ENCODE peak calls at places on chromosomes 3 and 15, in six cellular contexts. One of them, this sample, is unnamed.
A peak's percentile ranks its signal among the peaks of the same experiment; 100 is the strongest.

GRCh38 chr15:24857094-24857437 is 97.7 kb upstream of the SNRPN start:
- DNase-seq in mesenchymal stem cell: peak; percentile 47
- DNase-seq in H9: no peak
- DNase-seq in IMR-90: peak; percentile 15
- DNase-seq in mesendoderm: peak; percentile 29
- DNase-seq in neuronal stem cell: no peak
- DNase-seq in this sample: no peak

GRCh38 chr3:123412811-123413588 is 35.9 kb downstream of the ADCY5 start:
- DNase-seq in mesenchymal stem cell: no peak
- DNase-seq in H9: no peak
- DNase-seq in IMR-90: no peak
- DNase-seq in mesendoderm: no peak
- DNase-seq in neuronal stem cell: no peak
- DNase-seq in this sample: no peak

GRCh38 chr15:91104111-91104510 is 4.1 kb downstream of the SV2B start:
- DNase-seq in mesenchymal stem cell: no peak
- DNase-seq in H9: no peak
- DNase-seq in IMR-90: no peak
- DNase-seq in mesendoderm: no peak
- DNase-seq in neuronal stem cell: no peak
- DNase-seq in this sample: no peak

GRCh38 chr3:51998774-51999173 is 3.1 kb upstream of the RPL29 start:
- DNase-seq in mesenchymal stem cell: no peak
- DNase-seq in H9: no peak
- DNase-seq in IMR-90: no peak
- DNase-seq in mesendoderm: no peak
- DNase-seq in neuronal stem cell: no peak
- DNase-seq in this sample: no peak

GRCh38 chr3:3799173-3800075 is at the start of gene LRRN1:
- DNase-seq in mesenchymal stem cell: no peak
- DNase-seq in H9: peak; percentile 94
- DNase-seq in IMR-90: no peak
- DNase-seq in mesendoderm: peak; percentile 91
- DNase-seq in neuronal stem cell: peak; percentile 90
- DNase-seq in this sample: peak; percentile 88

GRCh38 chr3:121520510-121520909 is 25.3 kb downstream of the POLQ start:
- DNase-seq in mesenchymal stem cell: no peak
- DNase-seq in H9: no peak
- DNase-seq in IMR-90: no peak
- DNase-seq in mesendoderm: no peak
- DNase-seq in neuronal stem cell: no peak
- DNase-seq in this sample: no peak

GRCh38 chr3:17356581-17356980 is 385.9 kb downstream of the TBC1D5 start:
- DNase-seq in mesenchymal stem cell: no peak
- DNase-seq in H9: no peak
- DNase-seq in IMR-90: no peak
- DNase-seq in mesendoderm: peak; percentile 28
- DNase-seq in neuronal stem cell: no peak
- DNase-seq in this sample: no peak

GRCh38 chr3:129413687-129414506 is 14.5 kb downstream of the EFCAB12 start:
- DNase-seq in mesenchymal stem cell: peak; percentile 98
- DNase-seq in H9: no peak
- DNase-seq in IMR-90: peak; percentile 99
- DNase-seq in mesendoderm: no peak
- DNase-seq in neuronal stem cell: no peak
- DNase-seq in this sample: no peak

GRCh38 chr3:55198554-55198953 is 270.7 kb upstream of the LRTM1 start:
- DNase-seq in mesenchymal stem cell: peak; percentile 95
- DNase-seq in H9: no peak
- DNase-seq in IMR-90: peak; percentile 99
- DNase-seq in mesendoderm: peak; percentile 28
- DNase-seq in neuronal stem cell: no peak
- DNase-seq in this sample: no peak

GRCh38 chr3:8963137-8963853 is at the start of gene RAD18:
- DNase-seq in mesenchymal stem cell: peak; percentile 92
- DNase-seq in H9: peak; percentile 93
- DNase-seq in IMR-90: peak; percentile 89
- DNase-seq in mesendoderm: peak; percentile 95
- DNase-seq in neuronal stem cell: peak; percentile 89
- DNase-seq in this sample: peak; percentile 83

GRCh38 chr3:52547143-52547542 is 10.7 kb downstream of the UQCC5 start:
- DNase-seq in mesenchymal stem cell: no peak
- DNase-seq in H9: no peak
- DNase-seq in IMR-90: no peak
- DNase-seq in mesendoderm: no peak
- DNase-seq in neuronal stem cell: no peak
- DNase-seq in this sample: no peak

GRCh38 chr15:58952751-58953150 is 19.3 kb upstream of the SLTM start:
- DNase-seq in mesenchymal stem cell: no peak
- DNase-seq in H9: no peak
- DNase-seq in IMR-90: peak; percentile 52
- DNase-seq in mesendoderm: no peak
- DNase-seq in neuronal stem cell: no peak
- DNase-seq in this sample: no peak

GRCh38 chr3:107942244-107942643 is 148.6 kb downstream of the CD47 start:
- DNase-seq in mesenchymal stem cell: no peak
- DNase-seq in H9: no peak
- DNase-seq in IMR-90: peak; percentile 13
- DNase-seq in mesendoderm: no peak
- DNase-seq in neuronal stem cell: no peak
- DNase-seq in this sample: no peak

GRCh38 chr3:6679510-6679909 is 181.4 kb upstream of the GRM7 start:
- DNase-seq in mesenchymal stem cell: no peak
- DNase-seq in H9: no peak
- DNase-seq in IMR-90: no peak
- DNase-seq in mesendoderm: peak; percentile 3
- DNase-seq in neuronal stem cell: no peak
- DNase-seq in this sample: no peak

GRCh38 chr15:59147666-59148065 is 42.7 kb downstream of the CCNB2 start:
- DNase-seq in mesenchymal stem cell: no peak
- DNase-seq in H9: no peak
- DNase-seq in IMR-90: no peak
- DNase-seq in mesendoderm: no peak
- DNase-seq in neuronal stem cell: no peak
- DNase-seq in this sample: no peak

GRCh38 chr15:29044506-29044905 is 158.7 kb downstream of the APBA2 start:
- DNase-seq in mesenchymal stem cell: peak; percentile 31
- DNase-seq in H9: no peak
- DNase-seq in IMR-90: peak; percentile 51
- DNase-seq in mesendoderm: no peak
- DNase-seq in neuronal stem cell: no peak
- DNase-seq in this sample: no peak

GRCh38 chr3:127588675-127589577 is 1.6 kb downstream of the TPRA1 start:
- DNase-seq in mesenchymal stem cell: peak; percentile 87
- DNase-seq in H9: peak; percentile 42
- DNase-seq in IMR-90: peak; percentile 72
- DNase-seq in mesendoderm: no peak
- DNase-seq in neuronal stem cell: no peak
- DNase-seq in this sample: no peak

GRCh38 chr15:58221591-58222241 is 83.5 kb downstream of the AQP9 start:
- DNase-seq in mesenchymal stem cell: peak; percentile 30
- DNase-seq in H9: peak; percentile 55
- DNase-seq in IMR-90: peak; percentile 21
- DNase-seq in mesendoderm: peak; percentile 52
- DNase-seq in neuronal stem cell: no peak
- DNase-seq in this sample: peak; percentile 61

GRCh38 chr3:188602620-188603019 is 448.7 kb downstream of the LPP start:
- DNase-seq in mesenchymal stem cell: no peak
- DNase-seq in H9: no peak
- DNase-seq in IMR-90: no peak
- DNase-seq in mesendoderm: no peak
- DNase-seq in neuronal stem cell: no peak
- DNase-seq in this sample: no peak

GRCh38 chr3:150114873-150115570 is 144.3 kb upstream of the PFN2 start:
- DNase-seq in mesenchymal stem cell: peak; percentile 59
- DNase-seq in H9: no peak
- DNase-seq in IMR-90: peak; percentile 79
- DNase-seq in mesendoderm: no peak
- DNase-seq in neuronal stem cell: no peak
- DNase-seq in this sample: no peak

GRCh38 chr3:150114273-150114672 is 143.6 kb upstream of the PFN2 start:
- DNase-seq in mesenchymal stem cell: no peak
- DNase-seq in H9: no peak
- DNase-seq in IMR-90: no peak
- DNase-seq in mesendoderm: no peak
- DNase-seq in neuronal stem cell: no peak
- DNase-seq in this sample: no peak

GRCh38 chr3:150118219-150118618 is 147.5 kb upstream of the PFN2 start:
- DNase-seq in mesenchymal stem cell: no peak
- DNase-seq in H9: no peak
- DNase-seq in IMR-90: no peak
- DNase-seq in mesendoderm: no peak
- DNase-seq in neuronal stem cell: no peak
- DNase-seq in this sample: no peak

DNA sequence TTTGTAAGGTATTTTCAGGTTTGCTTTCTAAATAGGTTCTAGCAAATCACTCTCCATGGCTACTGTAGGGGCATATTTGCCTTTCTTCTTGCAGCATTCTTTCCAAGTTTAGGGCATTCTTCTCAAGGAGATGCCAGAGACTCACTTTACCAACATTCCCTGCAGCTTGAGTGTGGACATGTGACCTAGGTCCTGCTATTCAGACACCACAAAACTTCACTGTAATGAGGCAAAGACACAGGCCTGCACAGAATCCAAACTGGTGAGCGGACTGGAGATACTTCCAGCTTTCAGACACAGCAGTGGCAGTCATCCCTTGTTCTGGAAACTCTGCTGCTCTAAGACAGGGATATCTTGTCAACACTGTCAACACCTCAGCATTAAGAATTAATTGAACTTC is 146.4 kb upstream of the PFN2 start:
- DNase-seq in mesenchymal stem cell: peak; percentile 33
- DNase-seq in H9: no peak
- DNase-seq in IMR-90: no peak
- DNase-seq in mesendoderm: no peak
- DNase-seq in neuronal stem cell: no peak
- DNase-seq in this sample: no peak
- H2BK120ac ChIP-seq in mesenchymal stem cell: no peak overlapping the region
- H2BK120ac ChIP-seq in H9: no peak overlapping the region
- H2BK120ac ChIP-seq in IMR-90: no peak overlapping the region
- H2BK120ac ChIP-seq in mesendoderm: no peak overlapping the region
- H2BK120ac ChIP-seq in neuronal stem cell: no peak overlapping the region
- H2BK120ac ChIP-seq in this sample: no peak overlapping the region

GRCh38 chr15:34043391-34043790 is 4.4 kb upstream of the AVEN start:
- DNase-seq in mesenchymal stem cell: peak; percentile 26
- DNase-seq in H9: no peak
- DNase-seq in IMR-90: no peak
- DNase-seq in mesendoderm: peak; percentile 13
- DNase-seq in neuronal stem cell: no peak
- DNase-seq in this sample: no peak

GRCh38 chr15:34049096-34049495 is 10.1 kb upstream of the AVEN start:
- DNase-seq in mesenchymal stem cell: peak; percentile 81
- DNase-seq in H9: no peak
- DNase-seq in IMR-90: peak; percentile 87
- DNase-seq in mesendoderm: peak; percentile 54
- DNase-seq in neuronal stem cell: no peak
- DNase-seq in this sample: no peak

GRCh38 chr15:34047893-34048775 is 9.1 kb upstream of the AVEN start:
- DNase-seq in mesenchymal stem cell: peak; percentile 69
- DNase-seq in H9: no peak
- DNase-seq in IMR-90: no peak
- DNase-seq in mesendoderm: no peak
- DNase-seq in neuronal stem cell: no peak
- DNase-seq in this sample: no peak

GRCh38 chr15:34043813-34044212 is 4.8 kb upstream of the AVEN start:
- DNase-seq in mesenchymal stem cell: no peak
- DNase-seq in H9: no peak
- DNase-seq in IMR-90: no peak
- DNase-seq in mesendoderm: no peak
- DNase-seq in neuronal stem cell: no peak
- DNase-seq in this sample: no peak

DNA sequence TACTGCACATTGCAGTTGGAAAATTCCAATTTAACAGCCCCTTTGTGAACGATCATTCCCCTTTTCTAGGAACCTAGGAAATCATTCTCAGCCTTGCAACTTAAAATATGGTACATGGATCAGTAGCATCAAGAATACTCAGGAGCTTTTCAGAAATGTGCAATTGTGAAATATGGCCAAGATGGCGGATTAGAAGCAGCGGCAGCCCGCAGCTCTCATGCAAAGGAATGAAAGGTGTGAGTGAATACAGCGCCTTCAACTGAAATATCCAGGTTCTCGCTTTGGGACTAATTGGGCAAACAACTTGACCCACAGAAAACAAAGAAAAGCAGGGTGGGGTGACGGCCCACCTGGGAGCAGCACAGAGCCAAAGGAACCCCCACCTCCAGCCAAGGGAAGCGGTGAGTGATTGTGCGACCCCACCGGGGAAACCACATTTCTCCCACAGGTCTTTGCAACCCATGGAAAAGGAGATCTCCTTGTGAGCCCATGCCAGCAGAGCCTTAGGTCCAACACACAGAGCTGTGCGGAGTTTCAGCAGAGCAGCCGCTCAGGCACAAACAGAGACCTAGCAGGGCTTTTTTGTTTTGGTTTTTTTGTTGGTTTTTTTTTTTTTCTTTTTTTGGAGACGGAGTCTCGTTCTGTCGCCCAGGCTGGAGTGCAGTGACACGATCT is 7.6 kb upstream of the AVEN start:
- DNase-seq in mesenchymal stem cell: no peak
- DNase-seq in H9: no peak
- DNase-seq in IMR-90: no peak
- DNase-seq in mesendoderm: no peak
- DNase-seq in neuronal stem cell: no peak
- DNase-seq in this sample: no peak
- H2BK120ac ChIP-seq in mesenchymal stem cell: no peak overlapping the region
- H2BK120ac ChIP-seq in H9: no peak overlapping the region
- H2BK120ac ChIP-seq in IMR-90: peak overlapping the region; percentile 35
- H2BK120ac ChIP-seq in mesendoderm: no peak overlapping the region
- H2BK120ac ChIP-seq in neuronal stem cell: no peak overlapping the region
- H2BK120ac ChIP-seq in this sample: no peak overlapping the region

GRCh38 chr15:101489633-101490407 is at the start of gene PCSK6:
- DNase-seq in mesenchymal stem cell: no peak
- DNase-seq in H9: peak; percentile 50
- DNase-seq in IMR-90: no peak
- DNase-seq in mesendoderm: no peak
- DNase-seq in neuronal stem cell: peak; percentile 24
- DNase-seq in this sample: peak; percentile 68
- H2BK120ac ChIP-seq in mesenchymal stem cell: no peak within 1 kb of the TSS
- H2BK120ac ChIP-seq in H9: no peak within 1 kb of the TSS
- H2BK120ac ChIP-seq in IMR-90: no peak within 1 kb of the TSS
- H2BK120ac ChIP-seq in mesendoderm: peak within 1 kb of the TSS; percentile 74
- H2BK120ac ChIP-seq in neuronal stem cell: no peak within 1 kb of the TSS
- H2BK120ac ChIP-seq in this sample: no peak within 1 kb of the TSS

DNA sequence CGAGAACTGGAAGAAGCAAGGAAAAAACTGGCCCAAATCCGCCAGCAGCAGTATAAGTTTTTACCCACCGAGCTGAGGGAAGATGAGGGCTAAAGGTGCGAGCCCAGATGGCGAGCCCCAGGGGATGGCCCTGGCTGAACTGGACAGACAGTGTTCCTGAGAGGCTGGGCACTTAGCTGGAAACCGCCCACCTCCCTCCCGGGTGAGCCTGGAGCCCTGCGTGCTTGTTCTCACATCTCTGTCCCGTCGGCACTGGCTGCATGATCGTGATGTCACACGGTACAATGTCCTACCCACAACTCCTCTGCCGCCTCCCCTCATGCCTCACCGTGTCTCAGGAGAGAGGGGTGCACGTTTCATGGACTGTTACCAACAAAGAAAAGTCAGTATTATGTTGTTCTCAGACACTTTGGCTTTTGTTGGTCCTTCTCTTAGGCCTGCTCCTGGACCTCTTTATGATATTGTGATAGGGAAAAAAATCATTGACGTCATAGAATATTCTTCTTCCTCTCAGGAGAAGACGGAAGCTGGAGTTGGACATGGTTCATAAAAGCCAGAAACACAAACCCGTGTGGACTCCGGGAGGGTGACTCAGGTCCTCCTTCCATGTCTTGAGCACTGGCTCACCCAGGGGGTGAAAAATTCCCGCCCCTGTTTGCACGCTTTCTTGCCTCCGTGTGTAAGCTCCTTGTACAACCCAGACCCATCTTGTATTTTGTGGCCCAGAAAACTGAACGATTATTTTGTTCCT is 201.9 kb upstream of the TPM1 start:
- DNase-seq in mesenchymal stem cell: no peak
- DNase-seq in H9: no peak
- DNase-seq in IMR-90: no peak
- DNase-seq in mesendoderm: no peak
- DNase-seq in neuronal stem cell: no peak
- DNase-seq in this sample: no peak
- H2BK120ac ChIP-seq in mesenchymal stem cell: no peak overlapping the region
- H2BK120ac ChIP-seq in H9: no peak overlapping the region
- H2BK120ac ChIP-seq in IMR-90: peak overlapping the region; percentile 71
- H2BK120ac ChIP-seq in mesendoderm: no peak overlapping the region
- H2BK120ac ChIP-seq in neuronal stem cell: peak overlapping the region; percentile 6
- H2BK120ac ChIP-seq in this sample: no peak overlapping the region

This sample was measured in H1.